ENCODE peak calls at places on chromosomes 1 and 21, in eight cellular contexts. Y, B, U, D, F, L, V and J are unnamed samples.

GRCh38 chr1:8004803-8005573 is 21.1 kb downstream of the ERRFI1 start:
- DNase-seq in Y (no peak), B (peak; percentile 83), U (peak; percentile 96), D (peak; percentile 95), F (peak; percentile 70), L (peak; percentile 97), V (no peak), J (peak; percentile 26)

GRCh38 chr21:45304945-45305344 is 17.2 kb upstream of the POFUT2 start:
- DNase-seq in Y (no peak), B (peak; percentile 36), U (no peak), D (no peak), F (no peak), L (peak; percentile 20), V (no peak), J (no peak)

GRCh38 chr1:119006406-119007279 is 18.5 kb upstream of the TBX15 start:
- DNase-seq in Y (peak; percentile 53), B (no peak), U (no peak), D (no peak), F (no peak), L (no peak), V (no peak), J (no peak)

GRCh38 chr1:94807742-94808491 is 12.2 kb upstream of the SLC44A3 start:
- DNase-seq in Y (no peak), B (no peak), U (no peak), D (no peak), F (peak; percentile 70), L (no peak), V (no peak), J (no peak)

GRCh38 chr1:52641307-52641706 is 8.3 kb downstream of the SHISAL2A start:
- DNase-seq in Y (no peak), B (no peak), U (no peak), D (no peak), F (no peak), L (no peak), V (no peak), J (no peak)

GRCh38 chr1:222815367-222815765 is 527 bp downstream of the DISP1 start:
- DNase-seq in Y (no peak), B (no peak), U (peak; percentile 49), D (no peak), F (no peak), L (no peak), V (peak; percentile 35), J (no peak)

GRCh38 chr1:200409203-200409760 is 554 bp downstream of the ZNF281 start:
- DNase-seq in Y (peak; percentile 39), B (peak; percentile 54), U (peak; percentile 26), D (no peak), F (no peak), L (peak; percentile 64), V (peak; percentile 31), J (no peak)

GRCh38 chr1:104593418-104594187 is 843.9 kb downstream of the AMY1C start:
- DNase-seq in Y (no peak), B (no peak), U (no peak), D (no peak), F (no peak), L (no peak), V (no peak), J (no peak)

GRCh38 chr1:14626869-14627607 is 28.6 kb downstream of the KAZN start:
- DNase-seq in Y (peak; percentile 72), B (no peak), U (no peak), D (no peak), F (no peak), L (no peak), V (no peak), J (no peak)

GRCh38 chr1:244757091-244757939 is 78.1 kb upstream of the COX20 start:
- DNase-seq in Y (no peak), B (no peak), U (no peak), D (no peak), F (no peak), L (no peak), V (no peak), J (no peak)

GRCh38 chr1:86110451-86111129 is 46.0 kb downstream of the COL24A1 start:
- DNase-seq in Y (no peak), B (no peak), U (no peak), D (no peak), F (no peak), L (no peak), V (no peak), J (no peak)

GRCh38 chr1:3067671-3068399 is 1.2 kb upstream of the PRDM16 start:
- DNase-seq in Y (peak; percentile 49), B (peak; percentile 38), U (no peak), D (no peak), F (no peak), L (no peak), V (no peak), J (no peak)

GRCh38 chr1:55700359-55701130 is 485.4 kb upstream of the USP24 start:
- DNase-seq in Y (no peak), B (no peak), U (no peak), D (no peak), F (no peak), L (no peak), V (no peak), J (no peak)

GRCh38 chr21:15441060-15441493 is 288.7 kb upstream of the USP25 start:
- DNase-seq in Y (peak; percentile 84), B (no peak), U (no peak), D (no peak), F (no peak), L (no peak), V (no peak), J (no peak)

GRCh38 chr21:38817371-38818335 is 11.9 kb downstream of the ETS2 start:
- DNase-seq in Y (no peak), B (no peak), U (no peak), D (no peak), F (no peak), L (no peak), V (no peak), J (no peak)
- H3K9me3 ChIP-seq in Y (no peaks in the 10 kb centered on the region), B (no peaks in the 10 kb centered on the region), U (no peaks in the 10 kb centered on the region), D (peaks cover 3% of the 10 kb centered on the region), F (no peaks in the 10 kb centered on the region), L (no peaks in the 10 kb centered on the region), V (no peaks in the 10 kb centered on the region), J (no peaks in the 10 kb centered on the region)

GRCh38 chr1:63322248-63322943 is at the start of gene FOXD3:
- DNase-seq in Y (peak; percentile 85), B (peak; percentile 52), U (no peak), D (no peak), F (peak; percentile 7), L (peak; percentile 73), V (no peak), J (no peak)
- H3K9me3 ChIP-seq in Y (no peaks in the 10 kb centered on the region), B (no peaks in the 10 kb centered on the region), U (peaks cover 4% of the 10 kb centered on the region), D (peaks cover 4% of the 10 kb centered on the region), F (no peaks in the 10 kb centered on the region), L (no peaks in the 10 kb centered on the region), V (no peaks in the 10 kb centered on the region), J (no peaks in the 10 kb centered on the region)

DNA sequence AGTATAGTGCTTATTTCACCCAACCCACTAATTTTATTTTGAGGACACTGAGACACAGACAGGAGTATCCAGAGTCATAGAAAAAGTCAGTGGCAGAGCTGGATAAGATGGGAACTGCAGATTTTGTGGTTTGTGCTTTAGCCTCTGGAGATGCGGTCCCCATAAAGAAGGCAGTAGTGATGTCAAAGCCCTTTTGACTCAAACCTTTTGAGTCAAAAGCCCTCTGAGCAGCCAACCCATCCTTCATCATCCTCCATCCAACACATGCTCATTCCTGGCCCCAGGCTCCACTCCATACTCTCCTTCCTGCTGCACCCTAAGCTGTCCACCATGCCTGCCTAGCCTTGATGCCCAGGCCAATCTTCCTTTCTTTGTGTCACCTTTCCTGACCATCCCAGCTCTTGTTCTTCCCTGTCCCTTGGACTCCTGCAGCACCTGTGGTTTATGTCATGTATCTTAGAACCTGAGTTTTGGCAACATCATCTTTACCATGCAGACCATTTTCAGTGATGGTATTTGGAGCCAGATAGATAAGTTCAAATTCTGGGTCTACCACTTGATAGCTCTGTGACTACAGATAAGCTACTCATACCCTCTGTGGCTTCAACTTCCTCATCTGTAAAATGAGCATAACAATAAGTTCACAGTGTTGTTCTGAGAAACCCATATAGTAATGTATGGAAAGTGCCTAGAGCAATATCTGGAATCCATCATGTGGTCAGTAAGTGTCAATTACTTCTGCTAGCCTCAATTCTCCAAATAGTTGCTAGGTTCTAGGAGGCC is 20.1 kb downstream of the SLAMF1 start:
- DNase-seq in Y (no peak), B (no peak), U (no peak), D (no peak), F (no peak), L (no peak), V (no peak), J (no peak)
- H3K9me3 ChIP-seq in Y (no peaks in the 10 kb centered on the region), B (no peaks in the 10 kb centered on the region), U (no peaks in the 10 kb centered on the region), D (no peaks in the 10 kb centered on the region), F (no peaks in the 10 kb centered on the region), L (no peaks in the 10 kb centered on the region), V (no peaks in the 10 kb centered on the region), J (no peaks in the 10 kb centered on the region)

DNA sequence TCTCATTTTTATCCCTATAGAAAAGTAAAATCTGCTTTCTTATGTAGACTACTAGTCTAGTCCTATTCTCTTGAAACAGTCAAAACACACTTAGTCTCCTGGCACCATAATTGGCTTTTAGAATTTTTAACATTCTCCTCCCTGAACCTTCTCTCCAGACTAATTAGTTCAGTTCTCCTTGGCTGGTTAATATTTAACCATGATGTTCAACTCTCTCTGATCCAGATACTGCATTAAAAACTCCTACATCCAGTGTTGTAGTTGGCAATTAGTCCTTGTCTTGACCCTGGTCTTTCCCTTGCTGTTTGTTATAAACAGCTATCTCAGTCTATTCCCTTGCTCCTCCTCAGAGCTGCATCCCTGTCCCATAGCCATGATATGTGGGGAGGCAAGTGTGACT is 422.9 kb upstream of the BEND5 start:
- DNase-seq in Y (no peak), B (no peak), U (no peak), D (no peak), F (no peak), L (no peak), V (no peak), J (no peak)
- H3K9me3 ChIP-seq in Y (peaks cover 43% of the 10 kb centered on the region), B (no peaks in the 10 kb centered on the region), U (peaks cover 13% of the 10 kb centered on the region), D (no peaks in the 10 kb centered on the region), F (no peaks in the 10 kb centered on the region), L (no peaks in the 10 kb centered on the region), V (no peaks in the 10 kb centered on the region), J (peaks cover 16% of the 10 kb centered on the region)

GRCh38 chr1:236200925-236201324 is 58.6 kb downstream of the GPR137B start:
- DNase-seq in Y (no peak), B (no peak), U (no peak), D (no peak), F (no peak), L (no peak), V (no peak), J (no peak)
- H3K9me3 ChIP-seq in Y (peaks cover 6% of the 10 kb centered on the region), B (no peaks in the 10 kb centered on the region), U (peaks cover 59% of the 10 kb centered on the region), D (no peaks in the 10 kb centered on the region), F (no peaks in the 10 kb centered on the region), L (peaks cover 13% of the 10 kb centered on the region), V (peaks cover 8% of the 10 kb centered on the region), J (no peaks in the 10 kb centered on the region)

GRCh38 chr1:247047260-247047659 is 31.4 kb downstream of the ZNF670 start:
- DNase-seq in Y (no peak), B (no peak), U (no peak), D (no peak), F (no peak), L (no peak), V (no peak), J (no peak)
- H3K9me3 ChIP-seq in Y (peaks cover 61% of the 10 kb centered on the region), B (no peaks in the 10 kb centered on the region), U (peaks cover 54% of the 10 kb centered on the region), D (peaks cover 7% of the 10 kb centered on the region), F (peaks cover 21% of the 10 kb centered on the region), L (peaks cover 25% of the 10 kb centered on the region), V (peaks cover 45% of the 10 kb centered on the region), J (peaks cover 71% of the 10 kb centered on the region)

DNA sequence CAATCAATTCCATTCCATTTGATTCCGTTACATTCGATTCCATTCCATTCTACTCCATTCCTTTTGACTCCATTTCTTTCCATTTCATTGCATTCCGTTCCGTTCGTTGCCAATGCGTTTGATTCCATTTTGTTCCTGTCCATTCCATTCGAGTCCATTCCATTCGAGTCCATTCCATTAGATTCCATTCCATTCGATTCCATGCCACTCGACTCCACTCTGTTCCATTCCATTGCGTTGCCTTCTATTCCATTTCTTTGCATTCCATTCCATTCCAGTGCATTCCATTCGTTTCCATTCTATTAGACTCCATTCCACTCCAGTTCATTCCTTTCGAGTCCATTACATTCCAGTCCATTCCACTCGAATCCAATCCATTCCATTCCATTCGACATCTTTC is 2587.5 kb upstream of the TPTE start:
- DNase-seq in Y (no peak), B (no peak), U (no peak), D (no peak), F (no peak), L (no peak), V (no peak), J (no peak)
- H3K9me3 ChIP-seq in Y (peaks cover 52% of the 10 kb centered on the region), B (no peaks in the 10 kb centered on the region), U (peaks cover 73% of the 10 kb centered on the region), D (peaks cover 37% of the 10 kb centered on the region), F (peaks cover 67% of the 10 kb centered on the region), L (peaks cover 85% of the 10 kb centered on the region), V (peaks cover 66% of the 10 kb centered on the region), J (peaks cover 90% of the 10 kb centered on the region)